ENCODE peak calls at places on chromosomes 3 and 15, in six cellular contexts. One of them, this sample, is unnamed.

GRCh38 chr15:49370782-49371181 is 52.3 kb upstream of the FGF7 start:
- DNase-seq in cardiac fibroblast: peak
- DNase-seq in AG04450: no peak
- DNase-seq in GM13976: no peak
- DNase-seq in hepatocyte: no peak
- DNase-seq in pancreas: no peak
- DNase-seq in this sample: no peak

GRCh38 chr3:17798000-17798399 is 55.6 kb upstream of the TBC1D5 start:
- DNase-seq in cardiac fibroblast: no peak
- DNase-seq in AG04450: no peak
- DNase-seq in GM13976: no peak
- DNase-seq in hepatocyte: no peak
- DNase-seq in pancreas: no peak
- DNase-seq in this sample: no peak

GRCh38 chr3:132232231-132232792 is 84.9 kb upstream of the ACP3 start:
- DNase-seq in cardiac fibroblast: peak
- DNase-seq in AG04450: no peak
- DNase-seq in GM13976: no peak
- DNase-seq in hepatocyte: no peak
- DNase-seq in pancreas: no peak
- DNase-seq in this sample: no peak

GRCh38 chr3:128415110-128415772 is 51.4 kb downstream of the DNAJB8 start:
- DNase-seq in cardiac fibroblast: no peak
- DNase-seq in AG04450: no peak
- DNase-seq in GM13976: no peak
- DNase-seq in hepatocyte: no peak
- DNase-seq in pancreas: no peak
- DNase-seq in this sample: no peak

GRCh38 chr3:129058441-129059194 is 2.0 kb upstream of the GP9 start:
- DNase-seq in cardiac fibroblast: no peak
- DNase-seq in AG04450: no peak
- DNase-seq in GM13976: no peak
- DNase-seq in hepatocyte: no peak
- DNase-seq in pancreas: peak
- DNase-seq in this sample: no peak

GRCh38 chr15:78749831-78750230 is 61.4 kb downstream of the ADAMTS7 start:
- DNase-seq in cardiac fibroblast: no peak
- DNase-seq in AG04450: no peak
- DNase-seq in GM13976: no peak
- DNase-seq in hepatocyte: no peak
- DNase-seq in pancreas: no peak
- DNase-seq in this sample: peak

GRCh38 chr3:159775372-159775961 is 213.2 kb upstream of the IL12A start:
- DNase-seq in cardiac fibroblast: peak
- DNase-seq in AG04450: peak
- DNase-seq in GM13976: no peak
- DNase-seq in hepatocyte: no peak
- DNase-seq in pancreas: no peak
- DNase-seq in this sample: no peak

GRCh38 chr3:171135536-171135935 is 109.0 kb upstream of the SLC2A2 start:
- DNase-seq in cardiac fibroblast: peak
- DNase-seq in AG04450: no peak
- DNase-seq in GM13976: no peak
- DNase-seq in hepatocyte: no peak
- DNase-seq in pancreas: no peak
- DNase-seq in this sample: no peak

GRCh38 chr3:193783166-193783896 is 190.3 kb downstream of the OPA1 start:
- DNase-seq in cardiac fibroblast: peak
- DNase-seq in AG04450: no peak
- DNase-seq in GM13976: no peak
- DNase-seq in hepatocyte: peak
- DNase-seq in pancreas: no peak
- DNase-seq in this sample: no peak

GRCh38 chr3:74089854-74090253 is 465.1 kb upstream of the PDZRN3 start:
- DNase-seq in cardiac fibroblast: no peak
- DNase-seq in AG04450: no peak
- DNase-seq in GM13976: no peak
- DNase-seq in hepatocyte: no peak
- DNase-seq in pancreas: no peak
- DNase-seq in this sample: no peak

GRCh38 chr3:131526801-131527347 is 24.1 kb upstream of the MRPL3 start:
- DNase-seq in cardiac fibroblast: peak
- DNase-seq in AG04450: no peak
- DNase-seq in GM13976: peak
- DNase-seq in hepatocyte: peak
- DNase-seq in pancreas: peak
- DNase-seq in this sample: peak

GRCh38 chr3:171838218-171838720 is 4.9 kb upstream of the TMEM212 start:
- DNase-seq in cardiac fibroblast: peak
- DNase-seq in AG04450: no peak
- DNase-seq in GM13976: no peak
- DNase-seq in hepatocyte: no peak
- DNase-seq in pancreas: no peak
- DNase-seq in this sample: no peak

GRCh38 chr3:30146978-30147377 is 459.4 kb upstream of the TGFBR2 start:
- DNase-seq in cardiac fibroblast: peak
- DNase-seq in AG04450: no peak
- DNase-seq in GM13976: no peak
- DNase-seq in hepatocyte: peak
- DNase-seq in pancreas: no peak
- DNase-seq in this sample: no peak

GRCh38 chr3:156395961-156396700 is 158.8 kb downstream of the SSR3 start:
- DNase-seq in cardiac fibroblast: no peak
- DNase-seq in AG04450: no peak
- DNase-seq in GM13976: no peak
- DNase-seq in hepatocyte: no peak
- DNase-seq in pancreas: no peak
- DNase-seq in this sample: no peak

GRCh38 chr3:62755285-62755684 is 119.9 kb downstream of the CADPS start:
- DNase-seq in cardiac fibroblast: no peak
- DNase-seq in AG04450: no peak
- DNase-seq in GM13976: no peak
- DNase-seq in hepatocyte: no peak
- DNase-seq in pancreas: no peak
- DNase-seq in this sample: no peak

GRCh38 chr3:187367561-187368103 is 553 bp upstream of the RTP4 start:
- DNase-seq in cardiac fibroblast: no peak
- DNase-seq in AG04450: no peak
- DNase-seq in GM13976: no peak
- DNase-seq in hepatocyte: no peak
- DNase-seq in pancreas: peak
- DNase-seq in this sample: peak

GRCh38 chr3:45546636-45547201 is 47.8 kb upstream of the LIMD1 start:
- DNase-seq in cardiac fibroblast: no peak
- DNase-seq in AG04450: no peak
- DNase-seq in GM13976: no peak
- DNase-seq in hepatocyte: no peak
- DNase-seq in pancreas: no peak
- DNase-seq in this sample: no peak

GRCh38 chr3:37307321-37307720 is 132.9 kb upstream of the LRRFIP2 start:
- DNase-seq in cardiac fibroblast: no peak
- DNase-seq in AG04450: no peak
- DNase-seq in GM13976: no peak
- DNase-seq in hepatocyte: no peak
- DNase-seq in pancreas: no peak
- DNase-seq in this sample: no peak

GRCh38 chr3:58899159-58899952 is 150.5 kb downstream of the CFAP20DC start:
- DNase-seq in cardiac fibroblast: peak
- DNase-seq in AG04450: no peak
- DNase-seq in GM13976: peak
- DNase-seq in hepatocyte: peak
- DNase-seq in pancreas: no peak
- DNase-seq in this sample: peak

GRCh38 chr15:38768970-38769369 is 204.4 kb upstream of the RASGRP1 start:
- DNase-seq in cardiac fibroblast: peak
- DNase-seq in AG04450: peak
- DNase-seq in GM13976: no peak
- DNase-seq in hepatocyte: peak
- DNase-seq in pancreas: peak
- DNase-seq in this sample: no peak

GRCh38 chr3:131224886-131225550 is 156.6 kb upstream of the NUDT16 start:
- DNase-seq in cardiac fibroblast: peak
- DNase-seq in AG04450: no peak
- DNase-seq in GM13976: no peak
- DNase-seq in hepatocyte: no peak
- DNase-seq in pancreas: no peak
- DNase-seq in this sample: no peak

GRCh38 chr3:48634661-48635221 is 520 bp downstream of the SLC26A6 start:
- DNase-seq in cardiac fibroblast: peak
- DNase-seq in AG04450: no peak
- DNase-seq in GM13976: peak
- DNase-seq in hepatocyte: peak
- DNase-seq in pancreas: peak
- DNase-seq in this sample: peak

GRCh38 chr15:35306361-35306981 is 221.4 kb upstream of the NANOGP8 start:
- DNase-seq in cardiac fibroblast: peak
- DNase-seq in AG04450: no peak
- DNase-seq in GM13976: no peak
- DNase-seq in hepatocyte: peak
- DNase-seq in pancreas: no peak
- DNase-seq in this sample: no peak

GRCh38 chr3:143597774-143598652 is 250.3 kb downstream of the SLC9A9 start:
- DNase-seq in cardiac fibroblast: no peak
- DNase-seq in AG04450: no peak
- DNase-seq in GM13976: no peak
- DNase-seq in hepatocyte: no peak
- DNase-seq in pancreas: no peak
- DNase-seq in this sample: no peak

GRCh38 chr3:141644931-141645330 is 93.2 kb upstream of the RNF7 start:
- DNase-seq in cardiac fibroblast: peak
- DNase-seq in AG04450: no peak
- DNase-seq in GM13976: peak
- DNase-seq in hepatocyte: peak
- DNase-seq in pancreas: peak
- DNase-seq in this sample: peak

GRCh38 chr3:180594631-180595348 is 7.2 kb upstream of the TTC14 start:
- DNase-seq in cardiac fibroblast: peak
- DNase-seq in AG04450: peak
- DNase-seq in GM13976: peak
- DNase-seq in hepatocyte: no peak
- DNase-seq in pancreas: no peak
- DNase-seq in this sample: no peak

GRCh38 chr3:7682822-7683229 is 818.8 kb upstream of the LMCD1 start:
- DNase-seq in cardiac fibroblast: peak
- DNase-seq in AG04450: peak
- DNase-seq in GM13976: no peak
- DNase-seq in hepatocyte: peak
- DNase-seq in pancreas: peak
- DNase-seq in this sample: peak

GRCh38 chr3:45666729-45667440 is 22.3 kb upstream of the SACM1L start:
- DNase-seq in cardiac fibroblast: peak
- DNase-seq in AG04450: no peak
- DNase-seq in GM13976: no peak
- DNase-seq in hepatocyte: peak
- DNase-seq in pancreas: no peak
- DNase-seq in this sample: no peak

DNA sequence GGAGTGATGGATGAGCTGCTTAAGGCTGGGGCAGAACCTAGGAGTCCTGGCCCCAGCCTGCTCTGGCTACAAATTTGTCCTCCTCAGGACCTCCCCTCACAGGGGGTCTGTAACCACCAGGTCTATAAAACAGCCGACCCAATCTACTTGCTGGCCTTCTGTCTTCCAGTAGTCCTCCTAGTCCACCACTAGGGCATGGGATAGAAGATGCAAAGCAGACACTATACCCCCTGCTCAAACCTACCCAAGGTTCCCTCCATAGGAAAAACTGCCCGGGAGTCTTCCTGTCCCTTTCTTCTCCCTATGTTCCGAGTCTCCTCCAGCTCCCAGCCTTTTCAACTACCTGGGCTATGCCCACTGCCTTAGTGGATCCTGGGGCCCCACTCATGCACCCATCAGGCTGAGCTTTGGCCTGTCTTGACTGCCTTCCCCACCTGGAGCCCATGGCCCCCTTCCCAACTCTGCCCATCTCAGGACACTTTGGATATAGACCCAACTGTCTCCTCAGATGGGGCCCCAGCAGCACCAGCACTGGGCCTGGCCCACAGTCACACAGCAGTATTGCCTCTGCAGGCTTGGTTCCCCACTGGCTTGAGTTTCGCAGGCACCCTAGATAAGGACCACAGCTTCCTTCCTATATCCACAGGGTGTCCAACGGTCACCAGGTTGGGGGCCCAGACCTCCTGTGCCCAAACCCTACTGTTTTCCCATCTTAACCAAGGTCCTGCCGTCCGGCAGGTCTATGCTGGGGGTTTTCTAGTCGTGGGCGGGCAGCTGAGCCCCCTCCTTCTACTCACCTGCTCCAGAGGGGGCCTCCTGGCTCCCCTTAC is 1.1 kb downstream of the HYAL3 start:
- DNase-seq in cardiac fibroblast: no peak
- DNase-seq in AG04450: no peak
- DNase-seq in GM13976: no peak
- DNase-seq in hepatocyte: no peak
- DNase-seq in pancreas: no peak
- DNase-seq in this sample: no peak
- TF ChIP-seq CTCF in cardiac fibroblast: peak
- TF ChIP-seq CTCF in AG04450: peak
- TF ChIP-seq CTCF in GM13976: no peak
- TF ChIP-seq CTCF in hepatocyte: no peak
- TF ChIP-seq CTCF in pancreas: no peak
- TF ChIP-seq CTCF in this sample: peak

GRCh38 chr3:64111872-64112271 is 88.6 kb upstream of the PSMD6 start:
- DNase-seq in cardiac fibroblast: no peak
- DNase-seq in AG04450: no peak
- DNase-seq in GM13976: no peak
- DNase-seq in hepatocyte: no peak
- DNase-seq in pancreas: no peak
- DNase-seq in this sample: no peak
- TF ChIP-seq CTCF in cardiac fibroblast: no peak
- TF ChIP-seq CTCF in AG04450: no peak
- TF ChIP-seq CTCF in GM13976: no peak
- TF ChIP-seq CTCF in hepatocyte: no peak
- TF ChIP-seq CTCF in pancreas: no peak
- TF ChIP-seq CTCF in this sample: no peak

GRCh38 chr15:90857883-90858443 is 10.4 kb upstream of the FURIN start:
- DNase-seq in cardiac fibroblast: no peak
- DNase-seq in AG04450: no peak
- DNase-seq in GM13976: no peak
- DNase-seq in hepatocyte: no peak
- DNase-seq in pancreas: no peak
- DNase-seq in this sample: no peak
- TF ChIP-seq CTCF in cardiac fibroblast: no peak
- TF ChIP-seq CTCF in AG04450: no peak
- TF ChIP-seq CTCF in GM13976: no peak
- TF ChIP-seq CTCF in hepatocyte: no peak
- TF ChIP-seq CTCF in pancreas: no peak
- TF ChIP-seq CTCF in this sample: no peak

DNA sequence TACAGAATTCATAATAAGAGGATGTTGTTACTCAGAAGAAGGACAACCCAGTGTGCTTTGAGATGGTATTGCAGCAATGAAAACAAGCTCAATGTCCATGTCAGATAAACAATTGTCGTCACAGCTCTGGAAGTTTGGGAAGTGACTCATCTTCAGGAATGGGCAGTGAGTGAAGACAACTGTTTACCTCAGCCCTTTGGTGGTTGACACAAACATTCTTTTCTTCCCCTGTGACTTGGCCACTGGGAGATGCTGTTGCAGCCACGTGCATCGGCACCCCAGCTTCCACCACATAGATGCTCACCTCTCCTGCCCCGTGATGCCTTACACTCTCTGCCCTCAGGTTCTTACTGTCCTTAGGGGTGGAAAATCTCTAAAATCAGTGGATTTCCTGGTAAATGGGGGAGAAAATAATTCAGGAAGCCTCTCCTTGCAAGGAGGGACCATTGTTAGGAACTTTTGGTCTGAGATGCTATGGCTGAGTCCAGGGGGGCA is 114.1 kb upstream of the GALNT15 start:
- DNase-seq in cardiac fibroblast: peak
- DNase-seq in AG04450: peak
- DNase-seq in GM13976: no peak
- DNase-seq in hepatocyte: peak
- DNase-seq in pancreas: no peak
- DNase-seq in this sample: no peak
- TF ChIP-seq CTCF in cardiac fibroblast: no peak
- TF ChIP-seq CTCF in AG04450: peak
- TF ChIP-seq CTCF in GM13976: no peak
- TF ChIP-seq CTCF in hepatocyte: no peak
- TF ChIP-seq CTCF in pancreas: no peak
- TF ChIP-seq CTCF in this sample: peak

This sample was measured in upper lobe of right lung.